ENCODE peak calls at places on chromosome 1, in seven cellular contexts. One of them, this sample, is unnamed.

GRCh38 chr1:243930822-243931671 is 81.0 kb upstream of the AKT3 start:
- DNase-seq in GM12878: no peak
- DNase-seq in H1: no peak
- DNase-seq in HCT116: no peak
- DNase-seq in SK-N-SH: no peak
- DNase-seq in HepG2: no peak
- DNase-seq in K562: no peak
- DNase-seq in this sample: no peak

GRCh38 chr1:2908081-2908480 is 106.6 kb upstream of the TTC34 start:
- DNase-seq in HCT116: no peak
- DNase-seq in K562: no peak
- DNase-seq in H1: no peak
- DNase-seq in SK-N-SH: no peak
- DNase-seq in GM12878: no peak
- DNase-seq in HepG2: no peak
- DNase-seq in this sample: no peak

GRCh38 chr1:203573730-203574129 is 52.9 kb upstream of the ATP2B4 start:
- DNase-seq in H1: no peak
- DNase-seq in HCT116: no peak
- DNase-seq in GM12878: no peak
- DNase-seq in HepG2: no peak
- DNase-seq in K562: no peak
- DNase-seq in SK-N-SH: no peak
- DNase-seq in this sample: no peak

GRCh38 chr1:159803946-159804695 is 2.0 kb downstream of the FCRL6 start:
- DNase-seq in HepG2: no peak
- DNase-seq in HCT116: no peak
- DNase-seq in H1: no peak
- DNase-seq in SK-N-SH: no peak
- DNase-seq in K562: no peak
- DNase-seq in GM12878: no peak
- DNase-seq in this sample: no peak

GRCh38 chr1:177287237-177287636 is 116.5 kb downstream of the BRINP2 start:
- DNase-seq in HepG2: no peak
- DNase-seq in K562: no peak
- DNase-seq in H1: no peak
- DNase-seq in HCT116: no peak
- DNase-seq in SK-N-SH: no peak
- DNase-seq in GM12878: no peak
- DNase-seq in this sample: no peak

GRCh38 chr1:219040291-219040690 is 133.4 kb upstream of the LYPLAL1 start:
- DNase-seq in H1: no peak
- DNase-seq in K562: no peak
- DNase-seq in SK-N-SH: no peak
- DNase-seq in HCT116: no peak
- DNase-seq in HepG2: no peak
- DNase-seq in GM12878: no peak
- DNase-seq in this sample: no peak

GRCh38 chr1:172394167-172394751 is 26.2 kb upstream of the C1orf105 start:
- DNase-seq in HCT116: no peak
- DNase-seq in K562: no peak
- DNase-seq in SK-N-SH: no peak
- DNase-seq in GM12878: peak
- DNase-seq in HepG2: peak
- DNase-seq in H1: no peak
- DNase-seq in this sample: no peak

GRCh38 chr1:181149326-181150000 is 61.0 kb downstream of the IER5 start:
- DNase-seq in GM12878: no peak
- DNase-seq in K562: no peak
- DNase-seq in H1: no peak
- DNase-seq in HepG2: no peak
- DNase-seq in HCT116: no peak
- DNase-seq in SK-N-SH: no peak
- DNase-seq in this sample: no peak

GRCh38 chr1:8821084-8821483 is 3.6 kb upstream of the RERE start:
- DNase-seq in HCT116: no peak
- DNase-seq in K562: no peak
- DNase-seq in H1: no peak
- DNase-seq in GM12878: no peak
- DNase-seq in SK-N-SH: no peak
- DNase-seq in HepG2: no peak
- DNase-seq in this sample: no peak

GRCh38 chr1:207805841-207806421 is 54.1 kb downstream of the CD46 start:
- DNase-seq in H1: no peak
- DNase-seq in GM12878: no peak
- DNase-seq in SK-N-SH: no peak
- DNase-seq in K562: peak
- DNase-seq in HCT116: no peak
- DNase-seq in HepG2: no peak
- DNase-seq in this sample: no peak

GRCh38 chr1:183034682-183035081 is 11.5 kb downstream of the LAMC1 start:
- DNase-seq in GM12878: no peak
- DNase-seq in H1: no peak
- DNase-seq in K562: no peak
- DNase-seq in HepG2: no peak
- DNase-seq in SK-N-SH: no peak
- DNase-seq in HCT116: no peak
- DNase-seq in this sample: no peak

GRCh38 chr1:53765656-53766055 is 26.7 kb upstream of the GLIS1 start:
- DNase-seq in H1: no peak
- DNase-seq in HCT116: no peak
- DNase-seq in HepG2: no peak
- DNase-seq in SK-N-SH: no peak
- DNase-seq in GM12878: no peak
- DNase-seq in K562: no peak
- DNase-seq in this sample: no peak
- TF ChIP-seq JUND in H1: no peak
- TF ChIP-seq JUND in HCT116: no peak
- TF ChIP-seq JUND in HepG2: no peak
- TF ChIP-seq JUND in SK-N-SH: no peak
- TF ChIP-seq JUND in GM12878: no peak
- TF ChIP-seq JUND in K562: no peak
- TF ChIP-seq JUND in this sample: no peak

GRCh38 chr1:230156536-230156935 is 89.5 kb downstream of the GALNT2 start:
- DNase-seq in GM12878: no peak
- DNase-seq in HepG2: no peak
- DNase-seq in SK-N-SH: no peak
- DNase-seq in K562: no peak
- DNase-seq in HCT116: no peak
- DNase-seq in H1: no peak
- DNase-seq in this sample: no peak

GRCh38 chr1:230160957-230161771 is 94.1 kb downstream of the GALNT2 start:
- DNase-seq in HepG2: peak
- DNase-seq in H1: no peak
- DNase-seq in SK-N-SH: no peak
- DNase-seq in K562: peak
- DNase-seq in GM12878: no peak
- DNase-seq in HCT116: no peak
- DNase-seq in this sample: no peak

GRCh38 chr1:230157409-230158390 is 90.7 kb downstream of the GALNT2 start:
- DNase-seq in HCT116: no peak
- DNase-seq in GM12878: no peak
- DNase-seq in HepG2: peak
- DNase-seq in K562: peak
- DNase-seq in SK-N-SH: no peak
- DNase-seq in H1: no peak
- DNase-seq in this sample: no peak

GRCh38 chr1:230159580-230159979 is 92.5 kb downstream of the GALNT2 start:
- DNase-seq in SK-N-SH: no peak
- DNase-seq in GM12878: no peak
- DNase-seq in K562: no peak
- DNase-seq in HCT116: no peak
- DNase-seq in H1: no peak
- DNase-seq in HepG2: peak
- DNase-seq in this sample: no peak

GRCh38 chr1:230158422-230159291 is 91.6 kb downstream of the GALNT2 start:
- DNase-seq in SK-N-SH: no peak
- DNase-seq in GM12878: no peak
- DNase-seq in HCT116: no peak
- DNase-seq in HepG2: peak
- DNase-seq in H1: no peak
- DNase-seq in K562: no peak
- DNase-seq in this sample: peak
- TF ChIP-seq JUND in SK-N-SH: no peak
- TF ChIP-seq JUND in GM12878: no peak
- TF ChIP-seq JUND in HCT116: no peak
- TF ChIP-seq JUND in HepG2: peak
- TF ChIP-seq JUND in H1: no peak
- TF ChIP-seq JUND in K562: no peak
- TF ChIP-seq JUND in this sample: no peak

GRCh38 chr1:247440001-247440620 is 17.8 kb downstream of the OR2B11 start:
- DNase-seq in SK-N-SH: no peak
- DNase-seq in HepG2: no peak
- DNase-seq in K562: no peak
- DNase-seq in H1: no peak
- DNase-seq in HCT116: no peak
- DNase-seq in GM12878: peak
- DNase-seq in this sample: no peak
- TF ChIP-seq JUND in SK-N-SH: no peak
- TF ChIP-seq JUND in HepG2: no peak
- TF ChIP-seq JUND in K562: no peak
- TF ChIP-seq JUND in H1: no peak
- TF ChIP-seq JUND in HCT116: no peak
- TF ChIP-seq JUND in GM12878: no peak
- TF ChIP-seq JUND in this sample: no peak

GRCh38 chr1:166933633-166934032 is 41.7 kb downstream of the ILDR2 start:
- DNase-seq in K562: no peak
- DNase-seq in HCT116: no peak
- DNase-seq in HepG2: no peak
- DNase-seq in GM12878: no peak
- DNase-seq in SK-N-SH: no peak
- DNase-seq in H1: no peak
- DNase-seq in this sample: no peak
- TF ChIP-seq JUND in K562: no peak
- TF ChIP-seq JUND in HCT116: peak
- TF ChIP-seq JUND in HepG2: no peak
- TF ChIP-seq JUND in GM12878: no peak
- TF ChIP-seq JUND in SK-N-SH: no peak
- TF ChIP-seq JUND in H1: no peak
- TF ChIP-seq JUND in this sample: no peak

DNA sequence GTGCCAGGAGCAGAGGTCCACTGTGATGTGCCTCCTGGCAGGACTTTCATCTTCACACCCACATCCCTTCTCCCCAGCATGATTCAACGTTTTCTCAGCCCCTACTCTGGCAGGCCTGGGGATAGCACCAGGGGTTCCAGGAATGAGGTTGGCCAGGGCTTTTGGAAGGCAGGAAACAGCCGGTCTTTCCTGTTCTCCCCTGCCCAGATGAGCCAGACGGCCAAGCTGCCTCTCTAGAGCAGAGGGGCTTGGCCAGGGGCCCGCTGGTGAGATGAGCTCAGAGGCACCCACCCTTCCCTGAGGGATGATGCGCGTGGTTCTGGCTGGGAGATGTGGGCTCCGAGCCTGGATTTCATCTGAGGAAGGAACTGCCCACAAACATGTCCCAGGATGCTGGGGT is 4.3 kb upstream of the MFAP2 start:
- DNase-seq in HCT116: no peak
- DNase-seq in HepG2: no peak
- DNase-seq in GM12878: no peak
- DNase-seq in SK-N-SH: peak
- DNase-seq in K562: no peak
- DNase-seq in H1: no peak
- DNase-seq in this sample: no peak
- TF ChIP-seq JUND in HCT116: no peak
- TF ChIP-seq JUND in HepG2: no peak
- TF ChIP-seq JUND in GM12878: no peak
- TF ChIP-seq JUND in SK-N-SH: peak
- TF ChIP-seq JUND in K562: no peak
- TF ChIP-seq JUND in H1: no peak
- TF ChIP-seq JUND in this sample: no peak

GRCh38 chr1:241644259-241644658 is 4.1 kb upstream of the CHML start:
- DNase-seq in SK-N-SH: no peak
- DNase-seq in K562: no peak
- DNase-seq in GM12878: no peak
- DNase-seq in HepG2: no peak
- DNase-seq in H1: no peak
- DNase-seq in HCT116: no peak
- DNase-seq in this sample: no peak

GRCh38 chr1:241645199-241645598 is 5.0 kb upstream of the CHML start:
- DNase-seq in HCT116: no peak
- DNase-seq in K562: no peak
- DNase-seq in SK-N-SH: no peak
- DNase-seq in HepG2: no peak
- DNase-seq in H1: no peak
- DNase-seq in GM12878: no peak
- DNase-seq in this sample: no peak

GRCh38 chr1:241646201-241646600 is 5.9 kb upstream of the WDR64 start:
- DNase-seq in SK-N-SH: no peak
- DNase-seq in HepG2: no peak
- DNase-seq in GM12878: no peak
- DNase-seq in K562: no peak
- DNase-seq in HCT116: no peak
- DNase-seq in H1: no peak
- DNase-seq in this sample: no peak

GRCh38 chr1:241648159-241648558 is 3.9 kb upstream of the WDR64 start:
- DNase-seq in HepG2: no peak
- DNase-seq in HCT116: no peak
- DNase-seq in GM12878: no peak
- DNase-seq in SK-N-SH: no peak
- DNase-seq in H1: no peak
- DNase-seq in K562: no peak
- DNase-seq in this sample: no peak

DNA sequence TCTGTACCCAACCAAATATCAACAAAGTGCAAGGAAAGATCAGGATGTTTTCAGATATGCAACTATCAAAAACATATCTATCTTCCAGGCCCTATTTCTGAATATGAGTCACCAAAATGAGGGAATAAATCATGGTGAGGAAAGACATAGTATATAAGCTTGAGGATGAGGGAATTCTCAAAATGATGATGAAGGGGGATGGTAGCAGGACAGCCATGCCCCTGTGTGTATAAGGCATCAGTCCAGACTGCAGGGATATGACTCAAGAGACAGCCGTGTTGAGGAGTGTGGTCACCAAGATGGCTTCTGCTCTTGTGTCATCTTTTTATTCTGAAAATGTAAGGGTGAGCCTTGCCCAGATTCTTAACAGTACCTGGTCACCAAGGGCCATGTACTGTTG is 4.4 kb upstream of the WDR64 start:
- DNase-seq in HepG2: no peak
- DNase-seq in GM12878: no peak
- DNase-seq in SK-N-SH: no peak
- DNase-seq in K562: no peak
- DNase-seq in H1: no peak
- DNase-seq in HCT116: no peak
- DNase-seq in this sample: no peak
- TF ChIP-seq JUND in HepG2: no peak
- TF ChIP-seq JUND in GM12878: no peak
- TF ChIP-seq JUND in SK-N-SH: no peak
- TF ChIP-seq JUND in K562: peak
- TF ChIP-seq JUND in H1: no peak
- TF ChIP-seq JUND in HCT116: no peak
- TF ChIP-seq JUND in this sample: no peak